ENCODE peak calls at places on chromosome 13, in eight cellular contexts. P is brain microvascular endothelial cell, F is neural progenitor cell, G is suprapubic skin, E is lower lobe of right lung, R is adipocyte, Q is epithelial cell of esophagus, S is heart right ventricle. N is an unnamed sample.

GRCh38 chr13:109254271-109254670 is 532.1 kb downstream of the IRS2 start:
- DNase-seq in P (no peak), F (peak), Q (peak), G (no peak), E (no peak), S (no peak), R (no peak), N (no peak)

GRCh38 chr13:44806841-44807240 is 182.4 kb downstream of the NUFIP1 start:
- DNase-seq in S (no peak), F (no peak), R (no peak), G (no peak), E (no peak), Q (no peak), P (no peak), N (no peak)

GRCh38 chr13:38582133-38582532 is 104.7 kb upstream of the FREM2 start:
- DNase-seq in F (peak), P (peak), S (no peak), G (no peak), Q (peak), E (no peak), R (peak), N (no peak)

GRCh38 chr13:98930014-98930625 is 47.7 kb downstream of the DOCK9 start:
- DNase-seq in E (no peak), R (no peak), G (no peak), S (no peak), P (no peak), Q (no peak), F (no peak), N (no peak)

GRCh38 chr13:76822691-76823267 is 63.4 kb downstream of the KCTD12 start:
- DNase-seq in F (no peak), Q (peak), R (peak), G (no peak), P (no peak), E (no peak), S (no peak), N (peak)

GRCh38 chr13:48232420-48233096 is 448 bp upstream of the ITM2B start:
- DNase-seq in Q (no peak), P (no peak), S (no peak), E (no peak), F (peak), G (peak), R (no peak), N (peak)

GRCh38 chr13:80923907-80924306 is 583.0 kb upstream of the SPRY2 start:
- DNase-seq in G (no peak), Q (peak), R (no peak), S (no peak), P (no peak), E (no peak), F (peak), N (no peak)

GRCh38 chr13:64704121-64704520 is 2526.0 kb downstream of the PCDH9 start:
- DNase-seq in F (no peak), S (no peak), Q (no peak), R (no peak), P (no peak), E (no peak), G (no peak), N (no peak)

GRCh38 chr13:43127103-43127817 is 103.9 kb downstream of the DNAJC15 start:
- DNase-seq in Q (no peak), E (no peak), G (no peak), R (no peak), P (no peak), F (peak), S (peak), N (no peak)

GRCh38 chr13:74287672-74288169 is 153.5 kb upstream of the KLF12 start:
- DNase-seq in S (peak), F (peak), R (peak), G (peak), P (peak), E (peak), Q (peak), N (peak)

GRCh38 chr13:44267966-44268365 is 105.7 kb upstream of the SERP2 start:
- DNase-seq in E (no peak), S (no peak), R (peak), Q (peak), F (no peak), G (no peak), P (peak), N (peak)

GRCh38 chr13:50393641-50394040 is 378.4 kb downstream of the KCNRG start:
- DNase-seq in S (peak), Q (peak), R (peak), G (no peak), E (no peak), P (peak), F (peak), N (no peak)

GRCh38 chr13:112032186-112032835 is 34.6 kb upstream of the SOX1 start:
- DNase-seq in S (no peak), Q (peak), G (no peak), F (no peak), R (no peak), P (peak), E (no peak), N (no peak)

GRCh38 chr13:110944121-110944967 is 29.5 kb upstream of the ANKRD10 start:
- DNase-seq in S (no peak), Q (peak), R (peak), E (no peak), F (peak), G (no peak), P (peak), N (no peak)

GRCh38 chr13:59846845-59847620 is 316.7 kb downstream of the DIAPH3 start:
- DNase-seq in E (no peak), F (peak), P (no peak), R (no peak), G (no peak), Q (peak), S (no peak), N (no peak)

GRCh38 chr13:26707122-26708006 is 53.2 kb downstream of the GPR12 start:
- DNase-seq in E (no peak), S (no peak), G (no peak), F (peak), Q (peak), R (peak), P (peak), N (peak)

GRCh38 chr13:20128459-20128927 is 32.4 kb downstream of the GJA3 start:
- DNase-seq in R (no peak), G (peak), F (peak), E (no peak), Q (peak), S (no peak), P (no peak), N (no peak)

GRCh38 chr13:73844986-73845385 is 289.2 kb downstream of the KLF12 start:
- DNase-seq in G (no peak), S (no peak), P (no peak), F (no peak), E (no peak), Q (no peak), R (no peak), N (no peak)

GRCh38 chr13:85806553-85807175 is 7.4 kb upstream of the SLITRK6 start:
- DNase-seq in S (no peak), Q (peak), E (no peak), G (no peak), R (peak), F (peak), P (no peak), N (peak)

GRCh38 chr13:31394491-31394890 is 194.7 kb downstream of the B3GLCT start:
- DNase-seq in E (no peak), R (no peak), P (no peak), F (no peak), G (no peak), S (no peak), Q (no peak), N (no peak)

GRCh38 chr13:75101348-75101747 is 380.6 kb downstream of the TBC1D4 start:
- DNase-seq in F (no peak), P (no peak), R (no peak), E (no peak), S (no peak), Q (no peak), G (no peak), N (no peak)

GRCh38 chr13:38661276-38661675 is 25.6 kb upstream of the FREM2 start:
- DNase-seq in S (no peak), F (no peak), Q (no peak), P (no peak), G (no peak), E (no peak), R (peak), N (no peak)

GRCh38 chr13:107562222-107562621 is 653.1 kb downstream of the LIG4 start:
- DNase-seq in R (no peak), G (no peak), F (no peak), P (no peak), E (no peak), Q (no peak), S (no peak), N (no peak)

GRCh38 chr13:110811008-110811720 is 97.7 kb downstream of the ING1 start:
- DNase-seq in Q (no peak), R (no peak), F (no peak), G (no peak), S (no peak), P (no peak), E (no peak), N (no peak)

GRCh38 chr13:96052655-96053002 is 572 bp downstream of the UGGT2 start:
- DNase-seq in G (no peak), E (no peak), Q (peak), S (no peak), R (peak), F (no peak), P (peak), N (no peak)

GRCh38 chr13:44715287-44716224 is 139.4 kb upstream of the TSC22D1 start:
- DNase-seq in P (no peak), G (no peak), R (no peak), Q (no peak), S (no peak), F (no peak), E (no peak), N (no peak)

GRCh38 chr13:23824355-23824754 is 64.8 kb downstream of the MIPEP start:
- DNase-seq in S (no peak), G (no peak), E (no peak), R (no peak), P (no peak), Q (no peak), F (no peak), N (no peak)

GRCh38 chr13:80469841-80470378 is 129.0 kb upstream of the SPRY2 start:
- DNase-seq in Q (peak), E (no peak), F (no peak), R (peak), S (peak), P (peak), G (peak), N (no peak)

GRCh38 chr13:67299731-67300130 is 69.6 kb upstream of the PCDH9 start:
- DNase-seq in F (no peak), P (peak), R (no peak), E (no peak), G (no peak), Q (peak), S (no peak), N (peak)
- H3K4me3 ChIP-seq in F (no peak), P (no peak), R (peak), E (no peak), G (no peak), Q (no peak), S (no peak), N (no peak)

DNA sequence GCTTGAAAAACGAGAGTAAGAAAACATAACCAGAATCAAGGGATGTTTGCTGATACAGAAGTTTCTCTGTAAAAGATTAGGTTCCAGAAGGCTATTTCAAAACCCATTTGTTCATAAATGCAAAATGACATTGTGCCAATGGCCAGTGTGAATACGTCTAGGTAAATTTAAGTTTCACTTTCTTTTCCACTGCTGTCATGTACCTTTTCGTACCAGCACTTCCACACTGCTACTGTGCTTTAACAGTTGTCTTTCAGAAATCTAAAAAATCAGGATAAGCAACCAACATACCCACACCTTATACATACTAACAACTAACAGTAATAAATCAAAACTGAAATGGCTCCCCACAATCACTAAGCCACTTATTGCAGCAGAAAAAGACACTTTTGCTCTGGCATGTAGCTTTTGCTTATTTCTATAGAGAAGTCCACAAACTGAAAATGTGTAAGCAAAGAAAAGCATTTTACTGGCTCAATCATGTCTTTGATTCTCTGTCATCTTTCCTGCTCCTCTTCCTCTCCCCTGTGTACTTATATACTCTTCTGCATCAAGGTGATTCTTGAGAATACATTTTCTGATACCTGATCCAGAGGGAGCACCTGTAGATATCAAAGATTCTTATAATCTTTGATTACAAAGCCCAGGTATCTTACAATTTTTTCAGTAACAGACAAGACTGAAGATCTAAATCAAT is 34.3 kb downstream of the ELF1 start:
- DNase-seq in Q (peak), R (no peak), G (no peak), E (no peak), S (no peak), F (no peak), P (no peak), N (no peak)
- H3K4me3 ChIP-seq in Q (no peak), R (peak), G (peak), E (peak), S (no peak), F (no peak), P (no peak), N (peak)

GRCh38 chr13:82477436-82477835 is 1404.8 kb downstream of the SLITRK1 start:
- DNase-seq in S (no peak), G (no peak), R (no peak), E (no peak), Q (no peak), P (no peak), F (no peak), N (no peak)

DNA sequence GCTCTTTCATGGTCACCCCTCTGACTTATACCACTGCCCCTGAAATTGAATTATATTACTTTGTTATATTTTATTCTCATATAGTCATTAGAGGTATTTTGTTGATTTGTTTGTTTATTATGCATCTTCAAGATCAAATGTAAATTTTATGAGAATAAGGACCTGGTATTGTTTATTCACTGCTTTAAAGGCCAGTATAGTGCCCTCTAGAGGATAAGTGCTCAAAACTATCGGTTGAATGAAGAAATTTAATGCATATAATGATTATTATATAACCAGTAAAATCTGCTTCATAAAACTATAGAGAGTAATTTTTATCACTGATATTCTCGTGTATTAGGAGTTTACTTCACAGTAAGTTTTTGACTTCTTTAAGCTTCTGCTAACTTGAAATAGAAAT is 1401.9 kb downstream of the SLITRK1 start:
- DNase-seq in S (no peak), E (no peak), Q (peak), R (peak), F (peak), P (no peak), G (no peak), N (no peak)
- H3K4me3 ChIP-seq in S (no peak), E (no peak), Q (no peak), R (no peak), F (no peak), P (no peak), G (no peak), N (no peak)

GRCh38 chr13:101624981-101625380 is 172.5 kb downstream of the ITGBL1 start:
- DNase-seq in P (no peak), S (no peak), F (no peak), R (no peak), E (no peak), G (no peak), Q (peak), N (no peak)

GRCh38 chr13:101627556-101627943 is 175.1 kb downstream of the ITGBL1 start:
- DNase-seq in S (no peak), G (no peak), P (no peak), Q (no peak), R (no peak), F (no peak), E (no peak), N (no peak)

GRCh38 chr13:101626925-101627555 is 174.6 kb downstream of the ITGBL1 start:
- DNase-seq in F (no peak), S (no peak), R (peak), P (no peak), G (no peak), Q (no peak), E (no peak), N (no peak)

GRCh38 chr13:101623469-101624209 is 171.2 kb downstream of the ITGBL1 start:
- DNase-seq in Q (peak), F (no peak), G (no peak), S (no peak), R (no peak), E (no peak), P (peak), N (no peak)

DNA sequence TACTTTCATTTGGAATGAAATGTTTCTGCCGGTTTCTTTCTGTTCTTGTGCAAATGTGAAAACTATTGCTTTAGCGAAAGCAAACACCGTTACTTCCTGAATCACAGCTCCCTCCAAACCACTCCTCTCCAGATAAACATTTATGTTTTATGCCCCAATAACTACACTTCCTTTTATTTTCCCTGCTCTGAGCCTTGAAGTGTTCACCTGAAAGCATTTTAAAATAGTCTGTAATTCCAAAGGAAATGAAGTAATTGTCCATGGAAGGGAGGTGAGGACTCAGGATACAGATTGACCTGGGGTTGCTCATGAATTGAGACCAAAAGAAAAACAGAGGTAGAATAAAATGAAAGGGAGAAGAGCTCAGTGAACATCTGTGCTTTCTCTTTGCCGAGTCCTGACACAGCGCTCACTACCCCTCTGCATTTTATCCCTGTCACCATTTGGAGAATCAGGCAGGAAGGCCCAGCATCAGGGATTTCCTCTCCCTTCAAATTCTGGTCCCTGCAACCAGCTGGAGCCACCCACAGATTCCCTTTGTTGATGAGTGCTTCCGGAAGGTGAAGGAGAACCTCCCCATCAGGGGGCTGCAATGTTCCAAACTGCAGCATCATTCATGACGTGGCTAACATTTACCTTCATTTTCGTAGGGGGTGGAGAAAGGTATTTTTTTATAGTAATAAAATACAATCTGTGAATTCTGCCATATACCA is 171.9 kb downstream of the ITGBL1 start:
- DNase-seq in E (no peak), P (no peak), F (peak), G (no peak), Q (no peak), S (no peak), R (no peak), N (peak)
- H3K4me3 ChIP-seq in E (no peak), P (no peak), F (no peak), G (no peak), Q (no peak), S (no peak), R (no peak), N (peak)

DNA sequence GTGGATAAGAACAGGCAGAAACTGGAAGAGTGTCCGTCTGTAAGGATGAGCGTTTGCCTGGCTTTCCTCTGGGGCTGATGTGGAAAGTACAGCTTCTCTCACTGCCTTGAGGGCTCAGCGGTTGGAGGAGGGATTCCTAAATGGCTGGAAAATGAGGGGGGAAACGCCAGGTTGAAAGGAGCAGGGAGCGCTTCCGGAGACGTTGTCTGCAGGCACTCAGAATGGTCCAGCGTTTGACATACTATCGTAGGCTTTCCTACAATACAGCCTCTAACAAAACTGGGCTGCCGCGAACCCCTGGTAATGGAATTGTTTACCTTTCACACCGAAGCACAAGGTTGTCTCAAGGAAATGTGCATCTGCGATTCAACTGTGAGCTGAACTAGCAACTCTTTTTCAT is 39.9 kb downstream of the MRPL57 start:
- DNase-seq in F (peak), S (no peak), E (no peak), R (peak), G (no peak), P (no peak), Q (no peak), N (no peak)
- H3K4me3 ChIP-seq in F (no peak), S (no peak), E (no peak), R (peak), G (no peak), P (no peak), Q (no peak), N (no peak)

GRCh38 chr13:35914662-35915061 is 216.5 kb downstream of the DCLK1 start:
- DNase-seq in E (no peak), S (no peak), Q (no peak), G (no peak), F (no peak), R (no peak), P (no peak), N (no peak)

GRCh38 chr13:35920816-35921215 is 210.4 kb downstream of the DCLK1 start:
- DNase-seq in F (no peak), G (no peak), P (no peak), S (no peak), E (no peak), R (no peak), Q (no peak), N (no peak)

GRCh38 chr13:35917252-35917941 is 213.8 kb downstream of the DCLK1 start:
- DNase-seq in P (no peak), G (no peak), F (no peak), E (no peak), S (no peak), R (no peak), Q (no peak), N (no peak)

GRCh38 chr13:35916186-35916585 is 215.0 kb downstream of the DCLK1 start:
- DNase-seq in E (no peak), G (no peak), P (no peak), S (no peak), R (no peak), F (no peak), Q (no peak), N (no peak)

GRCh38 chr13:35917942-35918645 is 213.1 kb downstream of the DCLK1 start:
- DNase-seq in F (no peak), P (no peak), E (no peak), Q (no peak), R (peak), S (no peak), G (no peak), N (no peak)
- H3K4me3 ChIP-seq in F (no peak), P (no peak), E (no peak), Q (no peak), R (peak), S (no peak), G (no peak), N (no peak)

DNA sequence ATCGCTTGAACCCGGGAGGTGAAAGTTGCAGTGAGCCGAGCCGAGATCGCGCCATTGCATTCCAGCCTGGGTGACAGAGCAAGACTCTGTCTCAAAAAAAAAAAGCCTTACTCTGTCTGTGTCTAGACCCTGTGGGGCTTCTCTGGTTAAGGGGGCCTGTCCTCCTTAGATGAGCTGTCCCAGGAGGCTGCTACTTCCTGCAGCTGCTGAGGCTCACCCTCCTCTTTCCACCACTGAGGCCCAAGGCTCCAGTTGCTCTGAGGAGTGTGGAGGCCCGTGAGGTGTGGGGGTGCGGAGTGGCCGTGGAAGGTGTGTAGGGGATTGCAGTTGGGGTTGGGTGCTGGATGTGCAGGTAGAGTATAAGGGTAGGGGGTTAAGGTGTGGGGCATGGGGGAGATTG is 22.1 kb upstream of the RASA3 start:
- DNase-seq in P (no peak), S (no peak), R (no peak), Q (no peak), E (no peak), G (no peak), F (no peak), N (no peak)
- H3K4me3 ChIP-seq in P (no peak), S (no peak), R (no peak), Q (no peak), E (no peak), G (no peak), F (no peak), N (no peak)

N was measured in epithelial cell of proximal tubule.